ENCODE peak calls at places on chromosomes 1 and 21, in four cellular contexts. R is right lobe of liver, Y is IMR-90, B is GM12878. S is an unnamed sample.

GRCh38 chr1:228344631-228345072 is 62.0 kb downstream of the TRIM11 start:
- DNase-seq in Y (no peak), R (peak), B (no peak), S (no peak)

GRCh38 chr1:13583964-13584791 is 546 bp downstream of the PDPN start:
- DNase-seq in R (no peak), B (no peak), Y (no peak), S (no peak)

GRCh38 chr1:6512245-6512907 is 20.9 kb upstream of the PLEKHG5 start:
- DNase-seq in Y (no peak), R (peak), B (no peak), S (no peak)

GRCh38 chr1:40898434-40898900 is 36.3 kb upstream of the CITED4 start:
- DNase-seq in B (peak), Y (peak), R (no peak), S (no peak)

GRCh38 chr21:45570071-45570470 is 27.8 kb upstream of the SLC19A1 start:
- DNase-seq in B (no peak), R (no peak), Y (no peak), S (no peak)

GRCh38 chr1:116908266-116908665 is 1.4 kb upstream of the PTGFRN start:
- DNase-seq in R (no peak), B (no peak), Y (no peak), S (no peak)

GRCh38 chr1:58768971-58769808 is 14.7 kb downstream of the JUN start:
- DNase-seq in Y (peak), B (no peak), R (peak), S (no peak)

GRCh38 chr21:45640001-45640887 is 3.3 kb upstream of the PCBP3 start:
- DNase-seq in R (no peak), B (no peak), Y (no peak), S (no peak)

GRCh38 chr21:32413697-32414578 is 1.4 kb downstream of the EVA1C start:
- DNase-seq in B (no peak), Y (no peak), R (no peak), S (no peak)

GRCh38 chr1:36174716-36175115 is 18.8 kb downstream of the MAP7D1 start:
- DNase-seq in Y (no peak), R (no peak), B (no peak), S (no peak)

GRCh38 chr1:86823821-86824500 is 90.0 kb downstream of the SELENOF start:
- DNase-seq in Y (no peak), B (no peak), R (no peak), S (no peak)

GRCh38 chr1:11714831-11715574 is 20.9 kb upstream of the AGTRAP start:
- DNase-seq in R (no peak), B (no peak), Y (no peak), S (no peak)

GRCh38 chr1:11720523-11720922 is 15.4 kb upstream of the AGTRAP start:
- DNase-seq in B (no peak), Y (no peak), R (no peak), S (no peak)

GRCh38 chr1:11720033-11720376 is 15.9 kb upstream of the AGTRAP start:
- DNase-seq in B (no peak), Y (no peak), R (no peak), S (no peak)

GRCh38 chr1:11721301-11721700 is 14.6 kb upstream of the AGTRAP start:
- DNase-seq in B (no peak), R (no peak), Y (no peak), S (no peak)

GRCh38 chr1:11719313-11720032 is 16.5 kb upstream of the AGTRAP start:
- DNase-seq in B (no peak), R (peak), Y (peak), S (no peak)
- TF ChIP-seq POLR2A in B (peak), R (no peak), Y (no peak), S (no peak)

DNA sequence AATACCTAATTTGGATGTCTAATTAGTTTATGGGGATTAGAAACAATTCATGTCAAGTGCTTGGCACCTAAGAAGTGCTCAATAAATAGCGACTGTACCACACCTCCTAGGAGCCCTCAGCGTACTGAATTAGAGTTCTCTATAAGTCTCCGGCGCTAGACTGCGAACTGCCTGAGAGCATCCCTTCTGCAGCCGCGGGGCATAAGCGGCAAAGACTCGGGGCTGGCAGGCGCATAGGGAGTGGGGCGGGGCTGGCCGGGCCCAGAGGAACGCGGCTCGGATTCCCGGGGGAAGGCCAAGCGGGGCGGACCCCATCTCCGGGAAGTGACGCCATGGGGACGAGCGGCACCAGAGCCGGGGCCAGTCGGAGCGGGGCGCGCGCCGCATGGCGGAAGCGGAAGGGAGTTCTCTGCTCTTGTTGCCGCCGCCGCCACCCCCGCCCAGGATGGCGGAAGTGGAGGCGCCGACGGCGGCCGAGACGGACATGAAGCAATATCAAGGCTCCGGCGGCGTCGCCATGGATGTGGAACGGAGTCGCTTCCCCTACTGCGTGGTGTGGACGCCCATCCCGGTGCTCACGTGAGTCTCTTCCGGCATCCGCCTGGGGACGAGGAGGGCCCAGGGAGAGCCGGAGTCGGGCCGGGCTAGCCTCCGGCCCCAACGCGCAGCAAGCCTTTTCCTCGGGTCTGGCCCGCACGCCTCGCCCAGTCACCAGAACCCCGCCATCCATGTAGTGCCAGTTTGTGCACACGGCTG is at the start of gene TMEM222:
- DNase-seq in R (peak), B (peak), Y (peak), S (peak)
- TF ChIP-seq POLR2A in R (peak), B (peak), Y (peak), S (peak)

GRCh38 chr21:37074195-37074510 is 1.1 kb downstream of the TTC3 start:
- DNase-seq in B (no peak), R (no peak), Y (no peak), S (no peak)

GRCh38 chr21:37074546-37074945 is 1.5 kb downstream of the TTC3 start:
- DNase-seq in B (no peak), Y (no peak), R (no peak), S (no peak)

GRCh38 chr21:37072239-37072987 is 458 bp downstream of the PIGP start:
- DNase-seq in R (peak), Y (peak), B (no peak), S (no peak)

GRCh38 chr21:37072988-37073416 is at the start of the genes PIGP and TTC3:
- DNase-seq in R (peak), Y (peak), B (peak), S (peak)

DNA sequence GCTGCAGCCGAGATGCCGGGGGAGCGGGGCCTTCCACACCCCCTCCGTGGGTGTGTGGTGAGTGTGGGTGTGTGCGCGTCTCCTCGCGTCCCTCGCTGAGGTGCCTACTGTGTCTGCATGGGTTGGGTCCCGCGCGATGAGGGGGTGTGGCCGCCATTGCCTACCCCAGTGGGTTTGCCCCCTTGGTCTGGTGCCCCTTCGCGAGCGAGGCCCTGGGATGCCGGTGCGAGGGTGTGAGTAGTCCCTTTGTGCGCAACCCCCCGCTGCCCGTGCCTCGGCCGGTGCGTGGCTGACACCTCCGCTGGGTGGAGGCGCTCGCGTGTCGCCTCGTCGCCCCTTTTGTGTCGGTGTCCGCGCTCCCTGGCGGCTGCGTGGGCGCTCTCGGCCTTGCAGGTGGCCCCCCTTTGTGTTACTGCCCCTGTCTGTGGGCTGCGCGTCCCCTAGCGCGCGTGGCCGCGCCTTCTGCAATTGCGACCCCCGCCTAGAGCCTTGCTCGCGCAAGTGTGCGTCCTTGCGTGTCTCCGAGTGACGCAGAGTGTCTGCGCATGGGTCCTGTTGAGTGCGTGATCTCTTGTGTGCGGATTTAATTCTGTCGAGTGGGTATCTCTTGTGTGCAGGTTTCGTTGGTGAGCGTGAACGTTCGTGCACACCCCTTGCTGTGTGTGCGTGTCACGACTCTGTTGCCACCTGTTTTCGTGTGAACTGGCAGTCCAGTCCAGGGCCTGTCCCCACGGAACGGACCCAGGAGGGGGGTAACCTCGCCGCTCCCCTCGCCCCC is 552 bp downstream of the TTC3 start:
- DNase-seq in B (no peak), Y (peak), R (peak), S (no peak)
- TF ChIP-seq POLR2A in B (peak), Y (peak), R (no peak), S (no peak)

DNA sequence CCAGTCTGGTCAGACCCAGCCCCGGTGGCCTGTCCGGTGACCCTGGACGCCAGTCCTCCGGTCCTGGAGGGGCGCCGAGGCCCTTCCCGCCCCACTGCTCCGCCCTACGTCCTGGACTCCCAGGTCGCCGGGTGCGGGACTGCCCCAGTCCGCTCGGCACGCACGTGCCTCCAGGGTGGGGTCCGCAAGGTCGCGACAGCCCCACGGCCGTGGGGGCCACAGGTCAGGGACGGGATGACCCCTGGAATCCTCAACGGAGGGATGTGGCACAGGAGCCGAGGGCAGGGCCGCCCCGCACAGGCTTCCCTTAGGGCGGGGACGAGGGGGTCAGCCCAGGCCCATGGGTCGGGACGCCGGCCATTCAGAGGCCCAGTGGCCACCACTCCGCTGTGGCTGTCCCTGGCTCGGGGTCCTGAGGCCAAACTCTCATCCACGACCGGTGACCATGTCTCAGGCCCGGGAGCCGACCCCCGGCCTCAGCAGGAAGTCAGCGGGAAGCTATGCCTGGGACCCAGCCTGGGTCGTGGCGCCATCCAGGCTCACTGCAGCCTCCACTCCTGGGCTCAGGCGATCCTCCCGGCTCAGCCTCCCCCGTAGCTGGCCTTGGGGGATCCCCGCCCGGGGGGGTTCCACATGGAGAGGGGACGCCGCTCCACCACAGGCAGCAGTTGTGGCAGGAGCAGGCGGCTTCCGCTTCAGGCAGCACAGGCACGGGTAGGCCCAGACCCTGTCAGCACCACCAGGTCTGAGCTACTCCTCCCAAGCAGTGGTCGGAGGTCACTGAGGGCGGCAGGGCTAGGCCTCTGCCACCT is 599 bp upstream of the TMEM240 start:
- DNase-seq in B (no peak), R (peak), Y (no peak), S (no peak)
- TF ChIP-seq POLR2A in B (no peak), R (no peak), Y (no peak), S (no peak)